ENCODE peak calls at places on chromosomes 6 and 20, in eight cellular contexts. V, C, Z, R, D, S, Q and B are unnamed samples.
A peak's percentile ranks its signal among the peaks of the same experiment; 100 is the strongest.

GRCh38 chr6:109349419-109349987 is 32.8 kb downstream of the CD164 start:
- DNase-seq in V (no peak), R (no peak), S (no peak), D (no peak), Z (peak; percentile 78), Q (peak; percentile 83), C (no peak), B (peak; percentile 94)

GRCh38 chr20:41030536-41031242 is 2.1 kb downstream of the TOP1 start:
- DNase-seq in Q (peak; percentile 90), V (no peak), D (no peak), C (no peak), Z (no peak), R (no peak), S (no peak), B (peak; percentile 25)

GRCh38 chr20:51540585-51540984 is 1.9 kb downstream of the NFATC2 start:
- DNase-seq in S (no peak), Q (no peak), R (no peak), V (no peak), C (no peak), D (no peak), Z (no peak), B (peak; percentile 61)

GRCh38 chr6:129678463-129678862 is 31.5 kb downstream of the ARHGAP18 start:
- DNase-seq in S (no peak), V (no peak), R (no peak), C (no peak), Z (no peak), D (no peak), Q (no peak), B (no peak)

GRCh38 chr20:60589624-60590023 is 631.4 kb downstream of the CDH26 start:
- DNase-seq in C (peak; percentile 3), R (no peak), S (no peak), Z (no peak), D (no peak), V (no peak), Q (peak; percentile 45), B (peak; percentile 6)

GRCh38 chr6:41092421-41093140 is 19.8 kb downstream of the NFYA start:
- DNase-seq in V (no peak), R (peak; percentile 44), S (no peak), C (peak; percentile 55), D (no peak), Q (peak; percentile 43), Z (no peak), B (peak; percentile 58)

GRCh38 chr20:22836211-22836610 is 198.9 kb upstream of the SSTR4 start:
- DNase-seq in S (no peak), Z (no peak), D (no peak), R (no peak), C (no peak), Q (no peak), V (no peak), B (no peak)

GRCh38 chr6:3797231-3798200 is 46.0 kb upstream of the PXDC1 start:
- DNase-seq in R (no peak), S (no peak), Q (peak; percentile 47), Z (no peak), V (no peak), C (no peak), D (no peak), B (no peak)

GRCh38 chr6:151240036-151240685 is 394 bp downstream of the AKAP12 start:
- DNase-seq in D (peak; percentile 36), Q (peak; percentile 83), Z (peak; percentile 80), S (peak; percentile 94), C (no peak), V (no peak), R (peak; percentile 28), B (no peak)

GRCh38 chr6:129874837-129875236 is 13.7 kb upstream of the TMEM244 start:
- DNase-seq in Z (no peak), Q (no peak), R (peak; percentile 26), D (no peak), S (no peak), V (no peak), C (no peak), B (peak; percentile 12)

GRCh38 chr20:10359621-10360040 is 74.4 kb downstream of the MKKS start:
- DNase-seq in Q (peak; percentile 51), R (no peak), D (no peak), Z (no peak), V (no peak), S (no peak), C (no peak), B (no peak)

GRCh38 chr6:129575378-129576118 is 134.4 kb downstream of the ARHGAP18 start:
- DNase-seq in V (no peak), R (no peak), C (peak; percentile 51), Z (peak; percentile 19), D (no peak), S (no peak), Q (peak; percentile 80), B (peak; percentile 86)

GRCh38 chr6:96812077-96812703 is 25.1 kb downstream of the GPR63 start:
- DNase-seq in R (no peak), Z (no peak), S (no peak), C (no peak), V (no peak), Q (peak; percentile 34), D (no peak), B (no peak)

GRCh38 chr6:95593025-95593424 is 15.7 kb downstream of the MANEA start:
- DNase-seq in C (no peak), V (no peak), S (no peak), D (no peak), Z (peak; percentile 79), R (no peak), Q (no peak), B (no peak)

GRCh38 chr20:47711046-47711752 is 74.1 kb downstream of the SULF2 start:
- DNase-seq in R (no peak), Q (no peak), V (no peak), Z (no peak), C (no peak), D (no peak), S (no peak), B (no peak)

GRCh38 chr20:61850457-61850856 is 215.2 kb downstream of the TAF4 start:
- DNase-seq in R (no peak), C (no peak), V (no peak), Q (peak; percentile 17), S (no peak), Z (no peak), D (no peak), B (no peak)

GRCh38 chr20:41734506-41734945 is 116.3 kb upstream of the CHD6 start:
- DNase-seq in Q (peak; percentile 25), Z (peak; percentile 53), D (no peak), R (peak; percentile 13), V (no peak), S (no peak), C (peak; percentile 50), B (peak; percentile 57)

GRCh38 chr6:32972353-32973143 is 4.2 kb downstream of the BRD2 start:
- DNase-seq in V (peak; percentile 67), Z (peak; percentile 38), Q (no peak), D (no peak), S (peak; percentile 88), R (peak; percentile 64), C (no peak), B (peak; percentile 77)

GRCh38 chr6:21325201-21325856 is 268.2 kb upstream of the SOX4 start:
- DNase-seq in D (no peak), V (no peak), S (no peak), C (no peak), R (no peak), Q (no peak), Z (no peak), B (no peak)

GRCh38 chr6:6694368-6694780 is 105.9 kb downstream of the LY86 start:
- DNase-seq in Q (no peak), V (no peak), S (no peak), Z (no peak), C (no peak), D (no peak), R (no peak), B (no peak)

GRCh38 chr6:14775528-14775927 is 470.3 kb upstream of the JARID2 start:
- DNase-seq in C (no peak), Z (no peak), R (no peak), Q (no peak), V (no peak), S (no peak), D (no peak), B (no peak)

GRCh38 chr20:11810316-11811130 is 107.2 kb upstream of the BTBD3 start:
- DNase-seq in C (no peak), Q (peak; percentile 36), Z (no peak), S (no peak), D (no peak), R (no peak), V (no peak), B (no peak)

GRCh38 chr20:12455152-12455551 is 537.5 kb downstream of the BTBD3 start:
- DNase-seq in Q (no peak), D (no peak), S (no peak), V (no peak), C (no peak), R (no peak), Z (no peak), B (no peak)

GRCh38 chr20:3808544-3808943 is 11.8 kb upstream of the AP5S1 start:
- DNase-seq in Q (no peak), S (no peak), Z (no peak), V (no peak), C (no peak), D (no peak), R (no peak), B (no peak)

GRCh38 chr6:39945626-39946025 is 11.4 kb upstream of the MOCS1 start:
- DNase-seq in S (no peak), Q (no peak), Z (no peak), D (no peak), R (no peak), V (no peak), C (no peak), B (no peak)

GRCh38 chr20:53918010-53918311 is 152.4 kb downstream of the BCAS1 start:
- DNase-seq in C (no peak), S (no peak), R (no peak), D (no peak), Z (no peak), V (no peak), Q (no peak), B (no peak)

GRCh38 chr6:17091122-17091521 is 10.7 kb upstream of the STMND1 start:
- DNase-seq in D (no peak), C (peak; percentile 14), R (no peak), Q (peak; percentile 19), Z (no peak), V (no peak), S (no peak), B (peak; percentile 23)

GRCh38 chr20:56422824-56423189 is 10.7 kb downstream of the CASS4 start:
- DNase-seq in V (no peak), D (no peak), Q (no peak), R (no peak), C (no peak), Z (no peak), S (no peak), B (no peak)

GRCh38 chr6:37650071-37650481 is 47.6 kb downstream of the MDGA1 start:
- DNase-seq in C (no peak), S (peak; percentile 77), R (no peak), Z (peak; percentile 26), D (no peak), Q (no peak), V (no peak), B (no peak)